ENCODE peak calls at places on chromosomes 7 and 10, in four cellular contexts. F, C, I and H are unnamed samples.

GRCh38 chr10:100101526-100102076 is 19.9 kb upstream of the CPN1 start:
- DNase-seq in C (no peak), F (no peak), I (no peak), H (peak)

GRCh38 chr10:1156921-1157614 is 100.9 kb downstream of the WDR37 start:
- DNase-seq in C (no peak), I (no peak), F (no peak), H (no peak)

GRCh38 chr7:76303057-76303828 is 770 bp downstream of the HSPB1 start:
- DNase-seq in C (peak), I (peak), F (peak), H (peak)

GRCh38 chr7:66756859-66757258 is 16.3 kb downstream of the RABGEF1 start:
- DNase-seq in F (no peak), I (no peak), C (no peak), H (no peak)

GRCh38 chr7:132782777-132783633 is 206.7 kb upstream of the PLXNA4 start:
- DNase-seq in F (no peak), C (no peak), I (no peak), H (no peak)

GRCh38 chr7:21550076-21550475 is 7.2 kb downstream of the DNAH11 start:
- DNase-seq in I (no peak), F (no peak), C (no peak), H (no peak)

GRCh38 chr7:142057101-142057500 is 54.4 kb upstream of the MGAM2 start:
- DNase-seq in C (no peak), I (no peak), F (no peak), H (no peak)

GRCh38 chr10:130498934-130499333 is 362.7 kb downstream of the GLRX3 start:
- DNase-seq in I (no peak), F (no peak), C (no peak), H (no peak)

GRCh38 chr7:133911724-133912123 is 215.4 kb upstream of the LRGUK start:
- DNase-seq in I (no peak), F (no peak), C (no peak), H (no peak)

GRCh38 chr7:25868509-25868908 is 283.5 kb upstream of the NFE2L3 start:
- DNase-seq in F (no peak), C (no peak), I (no peak), H (no peak)

GRCh38 chr10:4650572-4650971 is 175.4 kb upstream of the AKR1E2 start:
- DNase-seq in F (no peak), I (no peak), C (no peak), H (no peak)

GRCh38 chr10:79608505-79609375 is 2.0 kb upstream of the SFTPA1 start:
- DNase-seq in I (peak), C (no peak), F (no peak), H (no peak)

GRCh38 chr10:89373916-89374711 is 3.7 kb upstream of the IFIT1B start:
- DNase-seq in F (no peak), I (no peak), C (no peak), H (peak)

GRCh38 chr10:45286980-45287379 is 28.4 kb downstream of the OR13A1 start:
- DNase-seq in C (no peak), F (no peak), I (no peak), H (no peak)

GRCh38 chr7:35849158-35849831 is 48.4 kb downstream of the SEPTIN7 start:
- DNase-seq in I (no peak), F (no peak), C (no peak), H (no peak)

GRCh38 chr7:66307591-66308215 is 102.6 kb downstream of the TPST1 start:
- DNase-seq in I (no peak), F (no peak), C (no peak), H (no peak)

GRCh38 chr10:77571490-77571889 is 66.1 kb downstream of the KCNMA1 start:
- DNase-seq in C (no peak), F (no peak), I (no peak), H (no peak)

GRCh38 chr10:42943025-42943818 is 133.6 kb upstream of the RET start:
- DNase-seq in I (no peak), F (no peak), C (no peak), H (no peak)